ENCODE peak calls at places on chromosome X, in ten cellular contexts. One of them, this sample, is unnamed.

GRCh38 chrX:131704136-131704695 is 160.3 kb downstream of the OR13H1 start:
- DNase-seq in HepG2: no peak
- DNase-seq in astrocyte of the cerebellum: peak
- DNase-seq in lower lobe of right lung: no peak
- DNase-seq in cardiac fibroblast: no peak
- DNase-seq in neural progenitor cell: no peak
- DNase-seq in GM06990: peak
- DNase-seq in mucosa of descending colon: peak
- DNase-seq in IMR-90: peak
- DNase-seq in astrocyte of the spinal cord: peak
- DNase-seq in this sample: no peak

GRCh38 chrX:109966246-109966645 is 36.7 kb upstream of the TMEM164 start:
- DNase-seq in astrocyte of the spinal cord: no peak
- DNase-seq in HepG2: no peak
- DNase-seq in mucosa of descending colon: no peak
- DNase-seq in astrocyte of the cerebellum: no peak
- DNase-seq in cardiac fibroblast: peak
- DNase-seq in GM06990: no peak
- DNase-seq in neural progenitor cell: no peak
- DNase-seq in lower lobe of right lung: no peak
- DNase-seq in IMR-90: no peak
- DNase-seq in this sample: no peak

GRCh38 chrX:68683580-68683979 is 36.1 kb downstream of the STARD8 start:
- DNase-seq in HepG2: no peak
- DNase-seq in astrocyte of the spinal cord: no peak
- DNase-seq in neural progenitor cell: no peak
- DNase-seq in GM06990: no peak
- DNase-seq in IMR-90: no peak
- DNase-seq in lower lobe of right lung: no peak
- DNase-seq in cardiac fibroblast: no peak
- DNase-seq in mucosa of descending colon: no peak
- DNase-seq in astrocyte of the cerebellum: no peak
- DNase-seq in this sample: no peak

GRCh38 chrX:28189011-28189410 is 207.8 kb upstream of the DCAF8L1 start:
- DNase-seq in lower lobe of right lung: no peak
- DNase-seq in GM06990: no peak
- DNase-seq in mucosa of descending colon: no peak
- DNase-seq in astrocyte of the spinal cord: peak
- DNase-seq in astrocyte of the cerebellum: peak
- DNase-seq in HepG2: no peak
- DNase-seq in neural progenitor cell: no peak
- DNase-seq in cardiac fibroblast: peak
- DNase-seq in IMR-90: peak
- DNase-seq in this sample: peak

GRCh38 chrX:103347682-103348397 is 8.5 kb upstream of the TCEAL9 start:
- DNase-seq in GM06990: no peak
- DNase-seq in astrocyte of the cerebellum: no peak
- DNase-seq in mucosa of descending colon: no peak
- DNase-seq in IMR-90: no peak
- DNase-seq in neural progenitor cell: no peak
- DNase-seq in cardiac fibroblast: no peak
- DNase-seq in HepG2: no peak
- DNase-seq in astrocyte of the spinal cord: no peak
- DNase-seq in lower lobe of right lung: no peak
- DNase-seq in this sample: no peak

GRCh38 chrX:24396236-24396929 is 35.9 kb downstream of the SUPT20HL1 start:
- DNase-seq in cardiac fibroblast: peak
- DNase-seq in HepG2: no peak
- DNase-seq in lower lobe of right lung: no peak
- DNase-seq in astrocyte of the cerebellum: peak
- DNase-seq in mucosa of descending colon: no peak
- DNase-seq in astrocyte of the spinal cord: peak
- DNase-seq in GM06990: no peak
- DNase-seq in neural progenitor cell: no peak
- DNase-seq in IMR-90: peak
- DNase-seq in this sample: peak

GRCh38 chrX:153774576-153775292 is 6.1 kb upstream of the SRPK3 start:
- DNase-seq in astrocyte of the cerebellum: no peak
- DNase-seq in GM06990: no peak
- DNase-seq in cardiac fibroblast: no peak
- DNase-seq in neural progenitor cell: no peak
- DNase-seq in IMR-90: no peak
- DNase-seq in HepG2: no peak
- DNase-seq in astrocyte of the spinal cord: no peak
- DNase-seq in mucosa of descending colon: peak
- DNase-seq in lower lobe of right lung: peak
- DNase-seq in this sample: no peak

GRCh38 chrX:87517571-87518141 is at the start of gene KLHL4:
- DNase-seq in GM06990: no peak
- DNase-seq in neural progenitor cell: peak
- DNase-seq in lower lobe of right lung: no peak
- DNase-seq in astrocyte of the cerebellum: peak
- DNase-seq in cardiac fibroblast: peak
- DNase-seq in HepG2: no peak
- DNase-seq in mucosa of descending colon: no peak
- DNase-seq in astrocyte of the spinal cord: peak
- DNase-seq in IMR-90: peak
- DNase-seq in this sample: peak

GRCh38 chrX:24081661-24082154 is 27.0 kb downstream of the EIF2S3 start:
- DNase-seq in IMR-90: peak
- DNase-seq in astrocyte of the spinal cord: peak
- DNase-seq in mucosa of descending colon: peak
- DNase-seq in neural progenitor cell: peak
- DNase-seq in astrocyte of the cerebellum: peak
- DNase-seq in GM06990: peak
- DNase-seq in lower lobe of right lung: peak
- DNase-seq in HepG2: peak
- DNase-seq in cardiac fibroblast: peak
- DNase-seq in this sample: peak

GRCh38 chrX:56797966-56798711 is 69.1 kb downstream of the NBDY start:
- DNase-seq in lower lobe of right lung: no peak
- DNase-seq in cardiac fibroblast: peak
- DNase-seq in GM06990: no peak
- DNase-seq in HepG2: no peak
- DNase-seq in neural progenitor cell: no peak
- DNase-seq in astrocyte of the cerebellum: no peak
- DNase-seq in astrocyte of the spinal cord: no peak
- DNase-seq in IMR-90: no peak
- DNase-seq in mucosa of descending colon: no peak
- DNase-seq in this sample: peak

GRCh38 chrX:68998716-68999115 is 166.5 kb downstream of the PJA1 start:
- DNase-seq in neural progenitor cell: no peak
- DNase-seq in mucosa of descending colon: no peak
- DNase-seq in astrocyte of the spinal cord: no peak
- DNase-seq in HepG2: no peak
- DNase-seq in cardiac fibroblast: no peak
- DNase-seq in GM06990: no peak
- DNase-seq in IMR-90: no peak
- DNase-seq in lower lobe of right lung: no peak
- DNase-seq in astrocyte of the cerebellum: no peak
- DNase-seq in this sample: no peak

GRCh38 chrX:20967725-20968124 is 406.5 kb upstream of the CNKSR2 start:
- DNase-seq in astrocyte of the cerebellum: no peak
- DNase-seq in astrocyte of the spinal cord: no peak
- DNase-seq in cardiac fibroblast: no peak
- DNase-seq in lower lobe of right lung: no peak
- DNase-seq in HepG2: peak
- DNase-seq in IMR-90: no peak
- DNase-seq in mucosa of descending colon: no peak
- DNase-seq in neural progenitor cell: no peak
- DNase-seq in GM06990: no peak
- DNase-seq in this sample: no peak

DNA sequence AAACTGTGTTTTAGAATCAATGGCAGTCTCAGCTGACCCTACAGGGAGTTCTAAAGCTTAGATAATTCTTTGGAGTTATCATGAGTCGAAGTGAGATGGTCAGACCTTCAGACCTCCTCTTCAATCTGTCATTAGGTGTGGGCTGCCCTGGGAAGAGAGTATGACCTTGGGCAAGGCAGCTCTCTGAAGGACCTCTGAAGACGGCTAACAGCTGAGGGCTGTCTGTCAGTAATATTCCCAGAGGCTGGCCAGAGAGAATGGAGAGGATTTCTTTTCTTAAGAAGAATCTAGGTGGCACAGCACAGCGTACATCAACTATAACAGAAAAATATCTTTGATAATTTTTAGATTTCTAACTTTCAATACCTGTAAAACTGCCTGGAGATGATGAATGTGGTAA is 379.4 kb downstream of the ZNF674 start:
- DNase-seq in IMR-90: no peak
- DNase-seq in HepG2: no peak
- DNase-seq in neural progenitor cell: no peak
- DNase-seq in astrocyte of the cerebellum: no peak
- DNase-seq in cardiac fibroblast: no peak
- DNase-seq in mucosa of descending colon: no peak
- DNase-seq in lower lobe of right lung: no peak
- DNase-seq in astrocyte of the spinal cord: no peak
- DNase-seq in GM06990: no peak
- DNase-seq in this sample: no peak
- TF ChIP-seq CTCF in IMR-90: no peak
- TF ChIP-seq CTCF in HepG2: no peak
- TF ChIP-seq CTCF in neural progenitor cell: no peak
- TF ChIP-seq CTCF in astrocyte of the cerebellum: no peak
- TF ChIP-seq CTCF in cardiac fibroblast: no peak
- TF ChIP-seq CTCF in mucosa of descending colon: no peak
- TF ChIP-seq CTCF in lower lobe of right lung: no peak
- TF ChIP-seq CTCF in astrocyte of the spinal cord: no peak
- TF ChIP-seq CTCF in GM06990: no peak
- TF ChIP-seq CTCF in this sample: no peak

GRCh38 chrX:19882066-19882775 is 5.2 kb downstream of the SH3KBP1 start:
- DNase-seq in astrocyte of the spinal cord: no peak
- DNase-seq in neural progenitor cell: no peak
- DNase-seq in IMR-90: no peak
- DNase-seq in cardiac fibroblast: no peak
- DNase-seq in HepG2: no peak
- DNase-seq in astrocyte of the cerebellum: no peak
- DNase-seq in mucosa of descending colon: no peak
- DNase-seq in lower lobe of right lung: no peak
- DNase-seq in GM06990: no peak
- DNase-seq in this sample: no peak

GRCh38 chrX:19885732-19886131 is 1.7 kb downstream of the SH3KBP1 start:
- DNase-seq in HepG2: no peak
- DNase-seq in neural progenitor cell: no peak
- DNase-seq in cardiac fibroblast: no peak
- DNase-seq in mucosa of descending colon: no peak
- DNase-seq in lower lobe of right lung: no peak
- DNase-seq in astrocyte of the spinal cord: no peak
- DNase-seq in IMR-90: no peak
- DNase-seq in GM06990: no peak
- DNase-seq in astrocyte of the cerebellum: no peak
- DNase-seq in this sample: no peak

GRCh38 chrX:19881559-19881958 is 5.8 kb downstream of the SH3KBP1 start:
- DNase-seq in mucosa of descending colon: no peak
- DNase-seq in IMR-90: no peak
- DNase-seq in neural progenitor cell: no peak
- DNase-seq in astrocyte of the spinal cord: no peak
- DNase-seq in astrocyte of the cerebellum: no peak
- DNase-seq in lower lobe of right lung: no peak
- DNase-seq in GM06990: no peak
- DNase-seq in cardiac fibroblast: no peak
- DNase-seq in HepG2: no peak
- DNase-seq in this sample: no peak

GRCh38 chrX:19886375-19886774 is 1.0 kb downstream of the SH3KBP1 start:
- DNase-seq in IMR-90: no peak
- DNase-seq in mucosa of descending colon: no peak
- DNase-seq in HepG2: peak
- DNase-seq in cardiac fibroblast: no peak
- DNase-seq in neural progenitor cell: peak
- DNase-seq in astrocyte of the cerebellum: no peak
- DNase-seq in GM06990: no peak
- DNase-seq in lower lobe of right lung: no peak
- DNase-seq in astrocyte of the spinal cord: no peak
- DNase-seq in this sample: no peak

DNA sequence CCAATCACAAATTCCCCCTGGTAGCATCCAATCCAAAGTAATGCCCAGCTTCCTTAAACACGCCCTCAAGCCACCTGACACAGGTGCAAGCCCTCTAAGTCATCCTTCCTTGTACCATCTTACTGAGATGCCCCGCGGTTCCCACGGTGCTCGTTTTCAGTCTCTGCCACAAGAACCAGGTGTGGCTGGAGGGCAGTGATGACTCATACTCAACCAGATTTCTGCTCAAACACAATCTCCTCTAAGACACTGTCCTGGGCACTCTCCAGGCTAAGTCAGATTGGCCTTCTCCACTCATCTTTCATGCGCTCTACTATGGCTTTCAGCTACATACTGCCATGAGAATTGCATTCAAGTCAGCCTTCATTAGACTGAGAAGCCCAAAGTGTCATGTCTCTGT is 3.5 kb downstream of the SH3KBP1 start:
- DNase-seq in mucosa of descending colon: no peak
- DNase-seq in HepG2: no peak
- DNase-seq in cardiac fibroblast: no peak
- DNase-seq in lower lobe of right lung: peak
- DNase-seq in IMR-90: no peak
- DNase-seq in neural progenitor cell: no peak
- DNase-seq in astrocyte of the spinal cord: no peak
- DNase-seq in astrocyte of the cerebellum: no peak
- DNase-seq in GM06990: peak
- DNase-seq in this sample: no peak
- H3K4me3 ChIP-seq in mucosa of descending colon: no peak
- H3K4me3 ChIP-seq in HepG2: no peak
- H3K4me3 ChIP-seq in cardiac fibroblast: no peak
- H3K4me3 ChIP-seq in lower lobe of right lung: no peak
- H3K4me3 ChIP-seq in IMR-90: no peak
- H3K4me3 ChIP-seq in neural progenitor cell: no peak
- H3K4me3 ChIP-seq in astrocyte of the spinal cord: no peak
- H3K4me3 ChIP-seq in astrocyte of the cerebellum: no peak
- H3K4me3 ChIP-seq in GM06990: peak
- H3K4me3 ChIP-seq in this sample: no peak

GRCh38 chrX:49041683-49042529 is 1.3 kb downstream of the TFE3 start:
- DNase-seq in neural progenitor cell: no peak
- DNase-seq in IMR-90: peak
- DNase-seq in astrocyte of the cerebellum: no peak
- DNase-seq in mucosa of descending colon: no peak
- DNase-seq in cardiac fibroblast: peak
- DNase-seq in HepG2: no peak
- DNase-seq in GM06990: no peak
- DNase-seq in astrocyte of the spinal cord: peak
- DNase-seq in lower lobe of right lung: no peak
- DNase-seq in this sample: peak
- TF ChIP-seq CTCF in neural progenitor cell: no peak
- TF ChIP-seq CTCF in IMR-90: peak
- TF ChIP-seq CTCF in astrocyte of the cerebellum: no peak
- TF ChIP-seq CTCF in mucosa of descending colon: no peak
- TF ChIP-seq CTCF in cardiac fibroblast: no peak
- TF ChIP-seq CTCF in HepG2: no peak
- TF ChIP-seq CTCF in GM06990: no peak
- TF ChIP-seq CTCF in astrocyte of the spinal cord: no peak
- TF ChIP-seq CTCF in lower lobe of right lung: no peak
- TF ChIP-seq CTCF in this sample: no peak

GRCh38 chrX:3448563-3448962 is 102.1 kb upstream of the MXRA5 start:
- DNase-seq in neural progenitor cell: no peak
- DNase-seq in mucosa of descending colon: no peak
- DNase-seq in lower lobe of right lung: no peak
- DNase-seq in IMR-90: no peak
- DNase-seq in astrocyte of the cerebellum: no peak
- DNase-seq in astrocyte of the spinal cord: no peak
- DNase-seq in cardiac fibroblast: no peak
- DNase-seq in GM06990: no peak
- DNase-seq in HepG2: no peak
- DNase-seq in this sample: no peak

GRCh38 chrX:3451566-3451965 is 105.1 kb upstream of the MXRA5 start:
- DNase-seq in astrocyte of the spinal cord: no peak
- DNase-seq in cardiac fibroblast: no peak
- DNase-seq in HepG2: no peak
- DNase-seq in lower lobe of right lung: no peak
- DNase-seq in astrocyte of the cerebellum: no peak
- DNase-seq in neural progenitor cell: no peak
- DNase-seq in IMR-90: no peak
- DNase-seq in GM06990: no peak
- DNase-seq in mucosa of descending colon: no peak
- DNase-seq in this sample: peak

GRCh38 chrX:3449287-3449686 is 102.8 kb upstream of the MXRA5 start:
- DNase-seq in astrocyte of the cerebellum: no peak
- DNase-seq in GM06990: no peak
- DNase-seq in HepG2: no peak
- DNase-seq in mucosa of descending colon: no peak
- DNase-seq in neural progenitor cell: no peak
- DNase-seq in lower lobe of right lung: no peak
- DNase-seq in cardiac fibroblast: no peak
- DNase-seq in astrocyte of the spinal cord: no peak
- DNase-seq in IMR-90: no peak
- DNase-seq in this sample: peak
- H3K4me3 ChIP-seq in astrocyte of the cerebellum: no peak
- H3K4me3 ChIP-seq in GM06990: no peak
- H3K4me3 ChIP-seq in HepG2: no peak
- H3K4me3 ChIP-seq in mucosa of descending colon: no peak
- H3K4me3 ChIP-seq in neural progenitor cell: no peak
- H3K4me3 ChIP-seq in lower lobe of right lung: no peak
- H3K4me3 ChIP-seq in cardiac fibroblast: no peak
- H3K4me3 ChIP-seq in astrocyte of the spinal cord: no peak
- H3K4me3 ChIP-seq in IMR-90: no peak
- H3K4me3 ChIP-seq in this sample: no peak

This sample was measured in choroid plexus epithelial cell.